ENCODE peak calls at places on chromosomes 4 and X, in four cellular contexts. One of them, this sample, is unnamed.

GRCh38 chrX:47576021-47576898 is 6.0 kb upstream of the TIMP1 start:
- DNase-seq in SW480: no peak
- DNase-seq in T-helper 17 cell: no peak
- DNase-seq in CD8-positive, alpha-beta memory T cell: no peak
- DNase-seq in this sample: no peak

GRCh38 chrX:8504451-8504850 is 39.8 kb downstream of the VCX3B start:
- DNase-seq in SW480: no peak
- DNase-seq in T-helper 17 cell: no peak
- DNase-seq in CD8-positive, alpha-beta memory T cell: no peak
- DNase-seq in this sample: no peak

GRCh38 chr4:101037249-101037648 is 310.1 kb downstream of the PPP3CA start:
- DNase-seq in CD8-positive, alpha-beta memory T cell: no peak
- DNase-seq in SW480: no peak
- DNase-seq in T-helper 17 cell: no peak
- DNase-seq in this sample: no peak

GRCh38 chr4:185811509-185812364 is at the start of gene SORBS2:
- DNase-seq in CD8-positive, alpha-beta memory T cell: no peak
- DNase-seq in SW480: peak
- DNase-seq in T-helper 17 cell: no peak
- DNase-seq in this sample: no peak

GRCh38 chrX:53440631-53441517 is 6.7 kb upstream of the HSD17B10 start:
- DNase-seq in SW480: peak
- DNase-seq in T-helper 17 cell: no peak
- DNase-seq in CD8-positive, alpha-beta memory T cell: no peak
- DNase-seq in this sample: no peak

GRCh38 chr4:8688041-8688907 is 95.7 kb downstream of the CPZ start:
- DNase-seq in T-helper 17 cell: no peak
- DNase-seq in CD8-positive, alpha-beta memory T cell: no peak
- DNase-seq in SW480: no peak
- DNase-seq in this sample: no peak

GRCh38 chrX:122512561-122513072 is 671.5 kb upstream of the GRIA3 start:
- DNase-seq in SW480: no peak
- DNase-seq in T-helper 17 cell: no peak
- DNase-seq in CD8-positive, alpha-beta memory T cell: no peak
- DNase-seq in this sample: no peak

GRCh38 chr4:87950516-87950915 is 25.0 kb upstream of the SPP1 start:
- DNase-seq in CD8-positive, alpha-beta memory T cell: no peak
- DNase-seq in SW480: no peak
- DNase-seq in T-helper 17 cell: no peak
- DNase-seq in this sample: no peak

GRCh38 chr4:47662975-47663374 is 174.9 kb downstream of the CORIN start:
- DNase-seq in CD8-positive, alpha-beta memory T cell: no peak
- DNase-seq in T-helper 17 cell: no peak
- DNase-seq in SW480: no peak
- DNase-seq in this sample: no peak

GRCh38 chr4:37422102-37422501 is 177.6 kb downstream of the NWD2 start:
- DNase-seq in T-helper 17 cell: no peak
- DNase-seq in CD8-positive, alpha-beta memory T cell: no peak
- DNase-seq in SW480: no peak
- DNase-seq in this sample: no peak

GRCh38 chr4:175125410-175126068 is 207.4 kb downstream of the ADAM29 start:
- DNase-seq in T-helper 17 cell: no peak
- DNase-seq in CD8-positive, alpha-beta memory T cell: no peak
- DNase-seq in SW480: no peak
- DNase-seq in this sample: no peak

GRCh38 chr4:25787891-25788331 is 74.9 kb downstream of the SEL1L3 start:
- DNase-seq in CD8-positive, alpha-beta memory T cell: no peak
- DNase-seq in T-helper 17 cell: no peak
- DNase-seq in SW480: no peak
- DNase-seq in this sample: no peak

This sample was measured in activated effector memory CD4-positive, alpha-beta T cell treated with Interleukin-2 at 50 U/mL for 16 hours.